ENCODE peak calls at places on chromosomes 12 and 14, in five cellular contexts. G is neuronal stem cell, R is H9, L is H1, E is trophoblast cell. A is an unnamed sample.

GRCh38 chr12:1234073-1234472 is 243.1 kb downstream of the ERC1 start:
- DNase-seq in E (no peak), L (no peak), R (no peak), G (no peak), A (peak; percentile 15)

GRCh38 chr12:84911331-84912190 is 1.0 kb downstream of the SLC6A15 start:
- DNase-seq in L (peak; percentile 67), R (peak; percentile 95), E (peak; percentile 41), G (peak; percentile 72), A (peak; percentile 92)

GRCh38 chr14:81382517-81383225 is 17.5 kb downstream of the STON2 start:
- DNase-seq in G (no peak), E (no peak), L (no peak), R (no peak), A (no peak)

GRCh38 chr14:105848570-105848969 is 322.2 kb downstream of the TMEM121 start:
- DNase-seq in G (no peak), R (no peak), L (no peak), E (no peak), A (no peak)

GRCh38 chr12:31215521-31216232 is 110.3 kb downstream of the SINHCAF start:
- DNase-seq in E (no peak), G (no peak), L (no peak), R (no peak), A (no peak)

GRCh38 chr12:84727964-84728363 is 184.6 kb downstream of the SLC6A15 start:
- DNase-seq in E (peak; percentile 56), R (peak; percentile 32), G (no peak), L (no peak), A (no peak)

GRCh38 chr12:1502856-1503255 is 91.5 kb downstream of the FBXL14 start:
- DNase-seq in G (no peak), L (no peak), R (peak; percentile 28), E (no peak), A (no peak)

GRCh38 chr12:124621296-124621660 is 53.9 kb upstream of the NCOR2 start:
- DNase-seq in G (no peak), L (peak; percentile 27), E (peak; percentile 68), R (peak; percentile 70), A (no peak)

GRCh38 chr12:123038486-123038885 is 58.0 kb downstream of the ARL6IP4 start:
- DNase-seq in L (no peak), R (no peak), G (no peak), E (no peak), A (no peak)

GRCh38 chr12:97363693-97364092 is 98.9 kb upstream of the RMST start:
- DNase-seq in L (no peak), G (no peak), R (no peak), E (no peak), A (no peak)

GRCh38 chr14:99603471-99603933 is 505 bp downstream of the CCDC85C start:
- DNase-seq in R (peak; percentile 56), G (no peak), L (no peak), E (peak; percentile 23), A (peak; percentile 42)

GRCh38 chr12:114403690-114404450 is 2.1 kb downstream of the TBX5 start:
- DNase-seq in E (no peak), G (peak; percentile 31), R (peak; percentile 83), L (no peak), A (no peak)

GRCh38 chr14:33393895-33394405 is 455.3 kb downstream of the NPAS3 start:
- DNase-seq in E (no peak), G (no peak), R (no peak), L (no peak), A (no peak)

GRCh38 chr12:31876568-31877424 is 82.4 kb upstream of the RESF1 start:
- DNase-seq in L (no peak), R (no peak), E (no peak), G (no peak), A (peak; percentile 58)

GRCh38 chr14:75391953-75392352 is 35.9 kb upstream of the JDP2 start:
- DNase-seq in R (no peak), E (no peak), L (no peak), G (no peak), A (no peak)

GRCh38 chr12:50174971-50175715 is 8.0 kb upstream of the CERS5 start:
- DNase-seq in E (no peak), G (peak; percentile 70), L (no peak), R (no peak), A (peak; percentile 82)

GRCh38 chr14:31879661-31880348 is 197.3 kb upstream of the ARHGAP5 start:
- DNase-seq in R (no peak), L (no peak), E (no peak), G (no peak), A (no peak)

GRCh38 chr14:75727124-75727523 is 66.1 kb downstream of the TTLL5 start:
- DNase-seq in E (no peak), G (no peak), R (no peak), L (no peak), A (no peak)

GRCh38 chr12:2284321-2284813 is 231.6 kb downstream of the CACNA1C start:
- DNase-seq in E (no peak), R (no peak), G (no peak), L (no peak), A (peak; percentile 65)

GRCh38 chr14:100780246-100780645 is 45.7 kb upstream of the MEG3 start:
- DNase-seq in E (no peak), L (no peak), G (no peak), R (no peak), A (no peak)

GRCh38 chr14:89249296-89249565 is 167.8 kb downstream of the FOXN3 start:
- DNase-seq in E (peak; percentile 87), L (peak; percentile 21), G (no peak), R (peak; percentile 39), A (no peak)

GRCh38 chr12:49870501-49871262 is 27.8 kb upstream of the BCDIN3D start:
- DNase-seq in R (peak; percentile 21), L (no peak), G (no peak), E (no peak), A (no peak)

GRCh38 chr14:67538501-67538900 is 5.4 kb downstream of the PLEKHH1 start:
- DNase-seq in R (no peak), G (no peak), L (no peak), E (no peak), A (no peak)

GRCh38 chr14:67883717-67884116 is 64.1 kb downstream of the RAD51B start:
- DNase-seq in L (no peak), R (no peak), G (no peak), E (no peak), A (peak; percentile 34)

GRCh38 chr12:50517456-50518048 is 12.8 kb downstream of the DIP2B start:
- DNase-seq in E (no peak), R (no peak), L (no peak), G (no peak), A (peak; percentile 91)

GRCh38 chr14:97977711-97978261 is 1180.6 kb downstream of the VRK1 start:
- DNase-seq in E (no peak), R (peak; percentile 32), G (no peak), L (no peak), A (no peak)

GRCh38 chr12:26138860-26139259 is 14.0 kb upstream of the BHLHE41 start:
- DNase-seq in R (no peak), E (no peak), G (no peak), L (no peak), A (no peak)
- H2BK12ac ChIP-seq in R (no peak overlapping the region), E (no peak overlapping the region), G (no peak overlapping the region), L (no peak overlapping the region), A (no peak overlapping the region)

GRCh38 chr12:109767456-109767855 is 53.8 kb downstream of the FAM222A start:
- DNase-seq in E (peak; percentile 72), L (no peak), R (no peak), G (no peak), A (no peak)

GRCh38 chr12:109770104-109770860 is 56.7 kb downstream of the FAM222A start:
- DNase-seq in G (no peak), L (no peak), E (no peak), R (peak; percentile 25), A (no peak)

GRCh38 chr12:109768901-109769670 is 55.5 kb downstream of the FAM222A start:
- DNase-seq in R (no peak), L (no peak), E (peak; percentile 63), G (no peak), A (no peak)

GRCh38 chr12:109766251-109766778 is 52.7 kb downstream of the FAM222A start:
- DNase-seq in G (no peak), E (no peak), R (peak; percentile 47), L (no peak), A (no peak)

GRCh38 chr12:109767991-109768900 is 54.6 kb downstream of the FAM222A start:
- DNase-seq in L (no peak), G (no peak), E (no peak), R (peak; percentile 30), A (no peak)
- H3K4ac ChIP-seq in L (no peak overlapping the region), G (no peak overlapping the region), E (no peak overlapping the region), R (no peak overlapping the region), A (no peak overlapping the region)

GRCh38 chr12:75820848-75821578 is 210.6 kb downstream of the PHLDA1 start:
- DNase-seq in L (no peak), G (no peak), R (no peak), E (peak; percentile 64), A (no peak)
- H2BK12ac ChIP-seq in L (no peak overlapping the region), G (no peak overlapping the region), R (no peak overlapping the region), E (no peak overlapping the region), A (no peak overlapping the region)

GRCh38 chr12:43282106-43282505 is 269.9 kb downstream of the ADAMTS20 start:
- DNase-seq in L (no peak), G (no peak), R (no peak), E (no peak), A (peak; percentile 38)
- H3K4ac ChIP-seq in L (no peak overlapping the region), G (no peak overlapping the region), R (no peak overlapping the region), E (no peak overlapping the region), A (no peak overlapping the region)

DNA sequence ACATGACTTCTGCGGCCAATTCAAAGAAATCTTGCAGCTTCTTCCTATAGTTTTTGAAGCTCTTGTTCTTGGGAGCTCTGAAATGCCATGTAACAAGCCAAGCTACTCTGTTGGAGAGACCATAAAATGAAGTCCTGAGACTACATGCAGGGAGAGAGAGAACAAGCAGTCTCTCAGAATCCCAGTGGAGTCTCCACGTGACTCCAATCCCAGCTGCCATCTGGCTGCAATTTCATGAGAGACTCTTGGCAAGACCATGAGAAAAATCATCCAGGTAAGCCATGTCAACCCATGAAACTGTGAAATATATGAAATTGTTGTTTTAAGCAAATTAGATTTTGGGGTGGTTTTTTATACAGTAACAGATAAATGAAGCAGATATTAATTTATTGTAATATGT is 54.4 kb downstream of the KLRG1 start:
- DNase-seq in L (no peak), G (no peak), R (no peak), E (no peak), A (no peak)
- H2BK12ac ChIP-seq in L (no peak overlapping the region), G (no peak overlapping the region), R (no peak overlapping the region), E (no peak overlapping the region), A (no peak overlapping the region)

A was measured in mesenchymal stem cell.